ENCODE peak calls at places on chromosomes 4 and X, in five cellular contexts. R is sigmoid colon, Z is tibial artery, C is endodermal cell, D is dorsolateral prefrontal cortex. W is an unnamed sample.

GRCh38 chr4:10667651-10668341 is 16.8 kb downstream of the CLNK start:
- DNase-seq in R (no peak), Z (no peak), C (no peak), D (no peak), W (no peak)

GRCh38 chr4:185640809-185641675 is 105.7 kb upstream of the PDLIM3 start:
- DNase-seq in R (no peak), Z (no peak), C (no peak), D (no peak), W (no peak)

GRCh38 chr4:182325848-182326255 is 82.7 kb downstream of the TENM3 start:
- DNase-seq in R (peak; percentile 82), Z (no peak), C (no peak), D (no peak), W (no peak)

GRCh38 chrX:10203617-10204016 is 46.8 kb downstream of the CLCN4 start:
- DNase-seq in R (no peak), Z (no peak), C (no peak), D (no peak), W (no peak)

GRCh38 chrX:3631196-3631595 is 82.3 kb downstream of the PRKX start:
- DNase-seq in R (no peak), Z (no peak), C (no peak), D (no peak), W (no peak)

GRCh38 chr4:3807311-3807710 is 41.1 kb downstream of the ADRA2C start:
- DNase-seq in R (no peak), Z (no peak), C (no peak), D (no peak), W (no peak)

GRCh38 chr4:136751530-136751929 is 780.8 kb downstream of the PCDH18 start:
- DNase-seq in R (no peak), Z (no peak), C (no peak), D (no peak), W (no peak)

GRCh38 chr4:174318829-174319764 is 35.4 kb downstream of the CEP44 start:
- DNase-seq in R (no peak), Z (no peak), C (peak; percentile 58), D (no peak), W (no peak)

GRCh38 chrX:153336128-153336894 is 2.4 kb downstream of the ZNF275 start:
- DNase-seq in R (no peak), Z (no peak), C (no peak), D (no peak), W (no peak)

GRCh38 chr4:73978886-73979285 is 2.9 kb downstream of the PF4 start:
- DNase-seq in R (no peak), Z (no peak), C (no peak), D (no peak), W (no peak)

GRCh38 chr4:108834787-108835384 is 72.0 kb upstream of the ETNPPL start:
- DNase-seq in R (no peak), Z (no peak), C (no peak), D (no peak), W (no peak)

GRCh38 chr4:118351851-118352827 is 664 bp downstream of the PRSS12 start:
- DNase-seq in R (peak; percentile 65), Z (no peak), C (peak; percentile 84), D (no peak), W (peak; percentile 70)

DNA sequence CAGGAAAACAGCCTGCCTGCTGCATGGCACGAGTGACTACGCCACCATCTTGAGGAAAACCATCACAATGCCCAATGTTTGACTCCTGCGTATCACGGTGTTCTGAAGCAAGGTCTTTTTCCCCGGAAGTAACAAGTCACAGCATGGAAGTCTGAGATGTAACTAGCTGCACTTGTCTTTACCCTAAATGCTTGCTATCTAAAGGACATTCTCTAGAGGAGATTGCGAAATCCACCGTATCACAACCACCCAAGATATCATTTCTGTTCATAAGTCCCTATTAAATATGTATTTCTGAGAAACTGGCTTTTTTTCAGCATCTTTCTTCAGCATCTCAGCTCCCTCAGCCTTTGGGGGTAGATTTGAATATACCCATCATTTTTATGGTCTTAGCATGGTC is 1565.1 kb downstream of the ARAP2 start:
- DNase-seq in R (no peak), Z (no peak), C (no peak), D (no peak), W (no peak)
- H3K4me3 ChIP-seq in R (no peak overlapping the region), Z (no peak overlapping the region), C (no peak overlapping the region), D (no peak overlapping the region), W (no peak overlapping the region)

GRCh38 chr4:128502818-128503527 is 215.4 kb upstream of the PGRMC2 start:
- DNase-seq in R (no peak), Z (no peak), C (no peak), D (no peak), W (no peak)
- H3K27ac ChIP-seq in R (no peak overlapping the region), Z (no peak overlapping the region), C (no peak overlapping the region), D (no peak overlapping the region), W (no peak overlapping the region)

GRCh38 chr4:6916587-6917444 is 7.2 kb downstream of the TBC1D14 start:
- DNase-seq in R (peak; percentile 77), Z (no peak), C (peak; percentile 58), D (no peak), W (no peak)

GRCh38 chr4:6917445-6918241 is 8.0 kb downstream of the TBC1D14 start:
- DNase-seq in R (peak; percentile 87), Z (no peak), C (peak; percentile 86), D (no peak), W (peak; percentile 91)

GRCh38 chr4:6916069-6916586 is 6.5 kb downstream of the TBC1D14 start:
- DNase-seq in R (peak; percentile 50), Z (no peak), C (no peak), D (no peak), W (no peak)

GRCh38 chr4:6920174-6920573 is 10.5 kb downstream of the TBC1D14 start:
- DNase-seq in R (peak; percentile 62), Z (no peak), C (no peak), D (no peak), W (peak; percentile 85)

DNA sequence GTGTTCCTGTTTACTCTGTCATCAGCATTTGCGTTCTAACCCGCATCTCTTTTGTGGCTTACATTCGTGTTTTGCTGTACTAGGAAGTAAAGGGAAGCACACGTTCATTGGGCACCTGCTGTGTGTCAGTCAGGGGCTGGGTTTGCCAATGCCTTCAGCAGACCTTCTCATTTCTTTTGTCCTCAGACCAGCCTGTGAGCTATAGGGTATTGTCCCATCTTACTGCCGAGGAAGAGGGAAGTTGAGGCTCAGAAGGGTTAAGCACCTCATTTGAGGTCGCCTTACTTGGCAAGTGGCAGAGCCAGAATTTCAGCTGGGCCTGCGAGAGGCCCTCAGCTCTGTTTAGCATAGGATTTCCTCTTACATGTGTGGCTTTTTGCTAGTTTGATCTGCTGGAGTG is 8.7 kb downstream of the TBC1D14 start:
- DNase-seq in R (peak; percentile 54), Z (no peak), C (peak; percentile 54), D (no peak), W (no peak)
- H3K4me3 ChIP-seq in R (no peak overlapping the region), Z (no peak overlapping the region), C (no peak overlapping the region), D (no peak overlapping the region), W (no peak overlapping the region)

GRCh38 chrX:103536071-103536470 is 16.8 kb upstream of the RAB40A start:
- DNase-seq in R (no peak), Z (no peak), C (no peak), D (no peak), W (no peak)

GRCh38 chrX:103538728-103539127 is 19.4 kb upstream of the RAB40A start:
- DNase-seq in R (no peak), Z (no peak), C (no peak), D (no peak), W (no peak)

GRCh38 chrX:103535206-103535605 is 15.9 kb upstream of the RAB40A start:
- DNase-seq in R (no peak), Z (no peak), C (no peak), D (no peak), W (no peak)

GRCh38 chrX:103537871-103538387 is 18.6 kb upstream of the RAB40A start:
- DNase-seq in R (no peak), Z (no peak), C (no peak), D (no peak), W (no peak)

DNA sequence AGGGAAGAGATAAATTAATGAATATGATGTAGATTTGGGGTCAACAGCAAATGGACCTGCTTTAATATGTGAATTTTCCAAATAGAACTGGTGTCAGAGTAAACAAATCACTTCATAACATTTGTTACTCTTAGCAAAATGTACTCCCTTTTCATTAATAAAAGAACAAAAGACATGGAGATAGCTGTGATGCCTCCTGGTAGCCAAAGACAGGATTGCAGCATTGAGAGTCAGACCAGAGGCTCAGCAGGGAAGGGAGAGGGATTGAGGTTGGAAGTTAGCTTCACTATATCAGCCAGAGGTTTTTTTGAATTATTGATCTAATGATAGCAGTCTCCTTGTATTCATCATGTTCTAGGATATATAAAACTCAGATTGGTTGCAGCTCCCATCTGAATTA is 17.4 kb upstream of the RAB40A start:
- DNase-seq in R (no peak), Z (no peak), C (no peak), D (no peak), W (no peak)
- H3K27ac ChIP-seq in R (peak overlapping the region; percentile 39), Z (peak overlapping the region; percentile 82), C (no peak overlapping the region), D (no peak overlapping the region), W (peak overlapping the region; percentile 58)

DNA sequence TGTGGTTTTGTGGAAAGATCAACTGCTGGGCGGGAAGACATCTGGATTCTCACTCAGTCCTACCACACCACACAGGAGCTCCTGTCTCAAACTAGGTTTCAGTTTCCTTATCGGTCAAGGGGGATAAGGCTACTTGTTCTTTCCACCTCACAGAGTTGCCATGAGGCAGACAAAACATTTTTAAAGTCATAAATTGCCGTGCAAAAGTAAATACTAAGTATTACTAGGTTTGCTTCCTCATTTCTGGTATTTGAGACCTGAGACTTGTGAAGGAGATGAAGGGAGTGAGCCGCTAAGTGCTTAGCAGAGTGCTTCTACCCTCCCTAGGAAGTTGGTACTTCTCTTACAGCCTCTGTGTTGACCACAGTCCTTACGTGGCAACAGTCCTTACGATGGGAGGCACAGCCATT is 1.5 kb downstream of the LAP3 start:
- DNase-seq in R (no peak), Z (no peak), C (no peak), D (no peak), W (no peak)
- H3K4me3 ChIP-seq in R (peak overlapping the region; percentile 93), Z (peak overlapping the region; percentile 74), C (peak overlapping the region; percentile 85), D (peak overlapping the region; percentile 90), W (peak overlapping the region; percentile 75)

GRCh38 chrX:64977051-64977450 is 801 bp upstream of the ZC4H2 start:
- DNase-seq in R (no peak), Z (no peak), C (no peak), D (no peak), W (no peak)

GRCh38 chrX:64975491-64975890 is 759 bp downstream of the ZC4H2 start:
- DNase-seq in R (peak; percentile 64), Z (peak; percentile 57), C (peak; percentile 72), D (no peak), W (peak; percentile 56)

GRCh38 chrX:64977830-64978229 is 1.6 kb upstream of the ZC4H2 start:
- DNase-seq in R (no peak), Z (no peak), C (no peak), D (no peak), W (no peak)

GRCh38 chrX:64976673-64977040 is 407 bp upstream of the ZC4H2 start:
- DNase-seq in R (no peak), Z (no peak), C (peak; percentile 68), D (no peak), W (no peak)

DNA sequence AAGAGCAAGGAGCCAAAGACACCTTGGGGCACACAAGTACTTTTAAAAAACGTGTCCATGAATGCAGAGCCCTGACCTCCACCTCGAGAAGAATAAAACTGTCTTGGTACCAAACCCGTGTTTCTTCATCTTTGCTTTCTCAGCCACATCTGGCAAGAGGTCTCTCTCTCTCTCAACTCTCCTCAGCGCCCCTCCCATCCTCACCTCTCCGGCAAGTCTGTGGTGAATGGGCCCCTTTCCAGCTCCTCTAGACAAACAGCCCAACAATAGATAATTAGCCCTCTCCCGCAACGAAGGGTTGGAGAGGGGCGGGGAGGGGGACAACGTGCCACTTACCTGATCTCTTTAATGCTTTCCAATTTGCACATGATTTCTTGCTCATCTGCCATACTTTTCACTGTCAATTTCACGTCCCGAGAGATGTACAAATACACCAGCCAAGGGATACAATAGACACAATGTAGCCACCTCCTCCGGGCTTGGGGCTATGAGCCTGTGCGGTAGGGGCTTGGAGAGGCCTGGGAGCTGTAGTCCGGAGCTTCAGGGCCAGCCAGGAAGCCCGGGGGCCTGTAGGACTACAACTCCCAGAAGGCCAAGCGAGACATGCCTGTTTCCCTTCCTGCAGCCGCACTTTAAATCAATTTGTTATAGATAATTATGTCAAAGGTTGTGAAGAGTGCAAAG is at the start of gene ZC4H2:
- DNase-seq in R (peak; percentile 85), Z (peak; percentile 79), C (peak; percentile 88), D (peak; percentile 79), W (peak; percentile 83)
- H3K27ac ChIP-seq in R (peak within 1 kb of the TSS; percentile 67), Z (peak within 1 kb of the TSS; percentile 33), C (peak within 1 kb of the TSS; percentile 77), D (no peak within 1 kb of the TSS), W (no peak within 1 kb of the TSS)